ENCODE peak calls at places on chromosomes 6 and 20, in seven cellular contexts. G, N, Q, P, E, A and H are unnamed samples.

GRCh38 chr20:31835977-31836852 is 9.2 kb downstream of the FOXS1 start:
- DNase-seq in G (no peak), N (peak; percentile 73), Q (no peak), P (peak; percentile 65), E (peak; percentile 54), A (peak; percentile 54), H (no peak)

GRCh38 chr6:43875849-43876572 is 106.0 kb downstream of the VEGFA start:
- DNase-seq in G (no peak), N (no peak), Q (no peak), P (no peak), E (no peak), A (no peak), H (no peak)

GRCh38 chr6:35879151-35879550 is 41.7 kb downstream of the SRPK1 start:
- DNase-seq in G (no peak), N (no peak), Q (no peak), P (no peak), E (no peak), A (no peak), H (no peak)

GRCh38 chr20:15642676-15643075 is 930.6 kb downstream of the KIF16B start:
- DNase-seq in G (no peak), N (no peak), Q (no peak), P (no peak), E (no peak), A (no peak), H (no peak)

GRCh38 chr6:74609857-74610256 is 596.0 kb downstream of the COL12A1 start:
- DNase-seq in G (no peak), N (no peak), Q (no peak), P (no peak), E (no peak), A (no peak), H (no peak)

GRCh38 chr6:122677436-122677835 is 67.2 kb downstream of the PKIB start:
- DNase-seq in G (no peak), N (no peak), Q (no peak), P (no peak), E (no peak), A (no peak), H (no peak)

GRCh38 chr6:155014137-155014536 is 19.0 kb downstream of the TIAM2 start:
- DNase-seq in G (no peak), N (no peak), Q (no peak), P (no peak), E (no peak), A (no peak), H (no peak)

GRCh38 chr6:166402582-166403277 is 20.0 kb upstream of the MPC1 start:
- DNase-seq in G (no peak), N (no peak), Q (no peak), P (no peak), E (no peak), A (no peak), H (no peak)

GRCh38 chr6:131851049-131851769 is 43.4 kb downstream of the ENPP1 start:
- DNase-seq in G (no peak), N (no peak), Q (no peak), P (no peak), E (no peak), A (no peak), H (no peak)

GRCh38 chr6:114042267-114043075 is 71.5 kb upstream of the HDAC2 start:
- DNase-seq in G (no peak), N (no peak), Q (no peak), P (no peak), E (no peak), A (no peak), H (no peak)

GRCh38 chr6:170257376-170257775 is 33.5 kb downstream of the DLL1 start:
- DNase-seq in G (no peak), N (no peak), Q (no peak), P (no peak), E (no peak), A (no peak), H (no peak)

GRCh38 chr6:68976260-68976659 is 341.2 kb downstream of the ADGRB3 start:
- DNase-seq in G (peak; percentile 15), N (no peak), Q (no peak), P (no peak), E (no peak), A (no peak), H (no peak)

GRCh38 chr6:17935188-17936149 is 52.0 kb downstream of the KIF13A start:
- DNase-seq in G (no peak), N (no peak), Q (no peak), P (no peak), E (no peak), A (no peak), H (no peak)

GRCh38 chr6:122494665-122495272 is 23.2 kb upstream of the SERINC1 start:
- DNase-seq in G (no peak), N (no peak), Q (no peak), P (peak; percentile 51), E (no peak), A (no peak), H (no peak)

GRCh38 chr6:168533428-168533827 is 92.4 kb downstream of the SMOC2 start:
- DNase-seq in G (no peak), N (no peak), Q (no peak), P (peak; percentile 55), E (no peak), A (no peak), H (no peak)

GRCh38 chr6:71545905-71546304 is 257.3 kb downstream of the OGFRL1 start:
- DNase-seq in G (no peak), N (no peak), Q (no peak), P (no peak), E (no peak), A (no peak), H (no peak)

GRCh38 chr20:2626853-2627541 is 25.4 kb upstream of the NOP56 start:
- DNase-seq in G (no peak), N (peak; percentile 53), Q (no peak), P (no peak), E (no peak), A (no peak), H (no peak)

GRCh38 chr6:151058021-151058733 is 181.6 kb upstream of the AKAP12 start:
- DNase-seq in G (no peak), N (no peak), Q (no peak), P (no peak), E (no peak), A (no peak), H (no peak)

GRCh38 chr6:167932468-167933276 is 64.8 kb upstream of the KIF25 start:
- DNase-seq in G (no peak), N (no peak), Q (no peak), P (no peak), E (no peak), A (peak; percentile 68), H (no peak)

GRCh38 chr20:49792006-49792405 is 20.6 kb upstream of the SLC9A8 start:
- DNase-seq in G (no peak), N (no peak), Q (no peak), P (no peak), E (no peak), A (no peak), H (no peak)

GRCh38 chr6:97215157-97215769 is 67.8 kb downstream of the MMS22L start:
- DNase-seq in G (peak; percentile 34), N (no peak), Q (no peak), P (no peak), E (no peak), A (peak; percentile 22), H (no peak)

GRCh38 chr20:19073584-19074198 is 138.8 kb upstream of the SLC24A3 start:
- DNase-seq in G (peak; percentile 57), N (no peak), Q (no peak), P (no peak), E (no peak), A (peak; percentile 47), H (no peak)

GRCh38 chr20:12180107-12180661 is 262.5 kb downstream of the BTBD3 start:
- DNase-seq in G (no peak), N (no peak), Q (no peak), P (no peak), E (no peak), A (no peak), H (no peak)

GRCh38 chr6:147297663-147298313 is 93.6 kb downstream of the STXBP5 start:
- DNase-seq in G (no peak), N (no peak), Q (no peak), P (no peak), E (no peak), A (no peak), H (no peak)

GRCh38 chr6:13536796-13537526 is 37.4 kb upstream of the SIRT5 start:
- DNase-seq in G (no peak), N (no peak), Q (no peak), P (no peak), E (no peak), A (no peak), H (no peak)

GRCh38 chr6:166904101-166904746 is 52.1 kb downstream of the RNASET2 start:
- DNase-seq in G (no peak), N (no peak), Q (no peak), P (no peak), E (no peak), A (no peak), H (no peak)

GRCh38 chr6:53582963-53583362 is 38.1 kb upstream of the GCLC start:
- DNase-seq in G (no peak), N (no peak), Q (no peak), P (no peak), E (no peak), A (no peak), H (no peak)

GRCh38 chr20:38726849-38727601 is 2.7 kb downstream of the SLC32A1 start:
- DNase-seq in G (peak; percentile 98), N (no peak), Q (peak; percentile 16), P (no peak), E (peak; percentile 41), A (peak; percentile 71), H (no peak)

GRCh38 chr6:25637946-25638345 is 14.1 kb upstream of the SCGN start:
- DNase-seq in G (peak; percentile 61), N (no peak), Q (no peak), P (no peak), E (no peak), A (no peak), H (no peak)

GRCh38 chr6:41257369-41258195 is 28.9 kb downstream of the TREM1 start:
- DNase-seq in G (no peak), N (no peak), Q (no peak), P (peak; percentile 61), E (no peak), A (no peak), H (no peak)

GRCh38 chr6:45154679-45155078 is 173.5 kb upstream of the RUNX2 start:
- DNase-seq in G (no peak), N (no peak), Q (no peak), P (no peak), E (no peak), A (no peak), H (no peak)

GRCh38 chr6:85041376-85041775 is 277.0 kb upstream of the TBX18 start:
- DNase-seq in G (no peak), N (no peak), Q (no peak), P (no peak), E (no peak), A (no peak), H (no peak)

GRCh38 chr6:40887079-40887822 is 151.8 kb downstream of the UNC5CL start:
- DNase-seq in G (no peak), N (no peak), Q (no peak), P (no peak), E (no peak), A (no peak), H (no peak)